ENCODE peak calls at places on chromosomes 6 and 20, in six cellular contexts. One of them, this sample, is unnamed.

GRCh38 chr6:139443226-139444112 is 69.0 kb upstream of the CITED2 start:
- DNase-seq in EL: peak
- DNase-seq in progenitor cell of endocrine pancreas: no peak
- DNase-seq in tibial artery: no peak
- DNase-seq in naive thymus-derived CD8-positive, alpha-beta T cell: no peak
- DNase-seq in substantia nigra: no peak
- DNase-seq in this sample: no peak

GRCh38 chr20:56710577-56711465 is 81.7 kb downstream of the TFAP2C start:
- DNase-seq in tibial artery: no peak
- DNase-seq in progenitor cell of endocrine pancreas: no peak
- DNase-seq in substantia nigra: no peak
- DNase-seq in naive thymus-derived CD8-positive, alpha-beta T cell: no peak
- DNase-seq in EL: peak
- DNase-seq in this sample: no peak

GRCh38 chr6:2197177-2197671 is 48.2 kb downstream of the GMDS start:
- DNase-seq in EL: peak
- DNase-seq in tibial artery: peak
- DNase-seq in progenitor cell of endocrine pancreas: no peak
- DNase-seq in substantia nigra: no peak
- DNase-seq in naive thymus-derived CD8-positive, alpha-beta T cell: no peak
- DNase-seq in this sample: no peak

GRCh38 chr6:29516108-29516507 is 28.4 kb upstream of the MAS1L start:
- DNase-seq in EL: peak
- DNase-seq in tibial artery: no peak
- DNase-seq in progenitor cell of endocrine pancreas: no peak
- DNase-seq in naive thymus-derived CD8-positive, alpha-beta T cell: no peak
- DNase-seq in substantia nigra: no peak
- DNase-seq in this sample: peak

GRCh38 chr20:62696431-62696957 is 12.1 kb upstream of the NTSR1 start:
- DNase-seq in progenitor cell of endocrine pancreas: no peak
- DNase-seq in EL: no peak
- DNase-seq in naive thymus-derived CD8-positive, alpha-beta T cell: peak
- DNase-seq in substantia nigra: no peak
- DNase-seq in tibial artery: no peak
- DNase-seq in this sample: no peak

GRCh38 chr20:50111120-50111828 is 1.7 kb downstream of the UBE2V1 start:
- DNase-seq in naive thymus-derived CD8-positive, alpha-beta T cell: no peak
- DNase-seq in progenitor cell of endocrine pancreas: no peak
- DNase-seq in tibial artery: no peak
- DNase-seq in substantia nigra: no peak
- DNase-seq in EL: peak
- DNase-seq in this sample: no peak

GRCh38 chr6:129105793-129106192 is 222.9 kb downstream of the LAMA2 start:
- DNase-seq in tibial artery: no peak
- DNase-seq in naive thymus-derived CD8-positive, alpha-beta T cell: no peak
- DNase-seq in progenitor cell of endocrine pancreas: no peak
- DNase-seq in EL: no peak
- DNase-seq in substantia nigra: no peak
- DNase-seq in this sample: no peak

GRCh38 chr6:108501559-108501958 is 59.2 kb upstream of the FOXO3 start:
- DNase-seq in EL: peak
- DNase-seq in progenitor cell of endocrine pancreas: no peak
- DNase-seq in naive thymus-derived CD8-positive, alpha-beta T cell: no peak
- DNase-seq in substantia nigra: no peak
- DNase-seq in tibial artery: no peak
- DNase-seq in this sample: no peak

GRCh38 chr20:37988555-37988954 is 44.7 kb downstream of the TTI1 start:
- DNase-seq in EL: no peak
- DNase-seq in substantia nigra: no peak
- DNase-seq in naive thymus-derived CD8-positive, alpha-beta T cell: no peak
- DNase-seq in tibial artery: no peak
- DNase-seq in progenitor cell of endocrine pancreas: no peak
- DNase-seq in this sample: no peak

GRCh38 chr6:7538484-7538883 is 3.0 kb upstream of the DSP start:
- DNase-seq in substantia nigra: no peak
- DNase-seq in EL: no peak
- DNase-seq in progenitor cell of endocrine pancreas: no peak
- DNase-seq in tibial artery: no peak
- DNase-seq in naive thymus-derived CD8-positive, alpha-beta T cell: no peak
- DNase-seq in this sample: no peak

GRCh38 chr6:37696220-37696840 is 1.4 kb downstream of the MDGA1 start:
- DNase-seq in substantia nigra: no peak
- DNase-seq in naive thymus-derived CD8-positive, alpha-beta T cell: peak
- DNase-seq in tibial artery: no peak
- DNase-seq in progenitor cell of endocrine pancreas: no peak
- DNase-seq in EL: peak
- DNase-seq in this sample: peak

GRCh38 chr6:30169658-30170614 is 6.6 kb downstream of the TRIM15 start:
- DNase-seq in substantia nigra: no peak
- DNase-seq in naive thymus-derived CD8-positive, alpha-beta T cell: peak
- DNase-seq in progenitor cell of endocrine pancreas: no peak
- DNase-seq in EL: peak
- DNase-seq in tibial artery: no peak
- DNase-seq in this sample: peak

GRCh38 chr6:62285612-62286469 is at the start of gene KHDRBS2:
- DNase-seq in tibial artery: peak
- DNase-seq in naive thymus-derived CD8-positive, alpha-beta T cell: no peak
- DNase-seq in EL: no peak
- DNase-seq in substantia nigra: peak
- DNase-seq in progenitor cell of endocrine pancreas: peak
- DNase-seq in this sample: no peak

GRCh38 chr20:3224681-3225421 is 14.1 kb downstream of the SLC4A11 start:
- DNase-seq in tibial artery: no peak
- DNase-seq in naive thymus-derived CD8-positive, alpha-beta T cell: no peak
- DNase-seq in EL: no peak
- DNase-seq in substantia nigra: no peak
- DNase-seq in progenitor cell of endocrine pancreas: no peak
- DNase-seq in this sample: no peak

GRCh38 chr6:14089224-14089623 is 28.3 kb upstream of the CD83 start:
- DNase-seq in substantia nigra: no peak
- DNase-seq in progenitor cell of endocrine pancreas: no peak
- DNase-seq in EL: no peak
- DNase-seq in naive thymus-derived CD8-positive, alpha-beta T cell: no peak
- DNase-seq in tibial artery: no peak
- DNase-seq in this sample: no peak

GRCh38 chr6:136201735-136202134 is 48.4 kb downstream of the MTFR2 start:
- DNase-seq in substantia nigra: no peak
- DNase-seq in EL: no peak
- DNase-seq in naive thymus-derived CD8-positive, alpha-beta T cell: no peak
- DNase-seq in tibial artery: no peak
- DNase-seq in progenitor cell of endocrine pancreas: no peak
- DNase-seq in this sample: no peak

GRCh38 chr20:51084598-51084997 is 61.7 kb upstream of the KCNG1 start:
- DNase-seq in EL: no peak
- DNase-seq in naive thymus-derived CD8-positive, alpha-beta T cell: no peak
- DNase-seq in progenitor cell of endocrine pancreas: no peak
- DNase-seq in substantia nigra: no peak
- DNase-seq in tibial artery: no peak
- DNase-seq in this sample: no peak

GRCh38 chr20:51093240-51093763 is 70.4 kb upstream of the KCNG1 start:
- DNase-seq in tibial artery: no peak
- DNase-seq in EL: no peak
- DNase-seq in substantia nigra: no peak
- DNase-seq in naive thymus-derived CD8-positive, alpha-beta T cell: no peak
- DNase-seq in progenitor cell of endocrine pancreas: no peak
- DNase-seq in this sample: no peak

GRCh38 chr20:63775096-63775978 is 35.8 kb downstream of the SLC2A4RG start:
- DNase-seq in tibial artery: no peak
- DNase-seq in progenitor cell of endocrine pancreas: peak
- DNase-seq in naive thymus-derived CD8-positive, alpha-beta T cell: no peak
- DNase-seq in substantia nigra: no peak
- DNase-seq in EL: peak
- DNase-seq in this sample: peak

GRCh38 chr20:8646026-8646425 is 422.9 kb upstream of the PLCB4 start:
- DNase-seq in tibial artery: no peak
- DNase-seq in naive thymus-derived CD8-positive, alpha-beta T cell: no peak
- DNase-seq in substantia nigra: no peak
- DNase-seq in EL: peak
- DNase-seq in progenitor cell of endocrine pancreas: no peak
- DNase-seq in this sample: no peak

GRCh38 chr20:20823469-20823868 is 111.0 kb upstream of the RALGAPA2 start:
- DNase-seq in naive thymus-derived CD8-positive, alpha-beta T cell: no peak
- DNase-seq in substantia nigra: peak
- DNase-seq in progenitor cell of endocrine pancreas: no peak
- DNase-seq in tibial artery: no peak
- DNase-seq in EL: no peak
- DNase-seq in this sample: no peak

GRCh38 chr20:10239954-10240353 is 21.3 kb downstream of the SNAP25 start:
- DNase-seq in tibial artery: no peak
- DNase-seq in EL: peak
- DNase-seq in substantia nigra: no peak
- DNase-seq in naive thymus-derived CD8-positive, alpha-beta T cell: no peak
- DNase-seq in progenitor cell of endocrine pancreas: no peak
- DNase-seq in this sample: no peak

GRCh38 chr6:33686225-33686742 is 25.2 kb downstream of the UQCC2 start:
- DNase-seq in substantia nigra: no peak
- DNase-seq in naive thymus-derived CD8-positive, alpha-beta T cell: no peak
- DNase-seq in progenitor cell of endocrine pancreas: no peak
- DNase-seq in EL: no peak
- DNase-seq in tibial artery: no peak
- DNase-seq in this sample: no peak

GRCh38 chr20:16419138-16419715 is 154.0 kb downstream of the KIF16B start:
- DNase-seq in progenitor cell of endocrine pancreas: no peak
- DNase-seq in tibial artery: no peak
- DNase-seq in EL: no peak
- DNase-seq in naive thymus-derived CD8-positive, alpha-beta T cell: no peak
- DNase-seq in substantia nigra: no peak
- DNase-seq in this sample: no peak